ENCODE peak calls at places on chromosomes 12 and 14, in six cellular contexts. G is SK-N-SH, N is upper lobe of right lung, W is adrenal gland, T is PC-3, U is tibial nerve. J is an unnamed sample.

GRCh38 chr12:85029456-85029855 is 6.6 kb downstream of the TSPAN19 start:
- DNase-seq in G (no peak), N (no peak), W (no peak), T (peak; percentile 71), U (no peak), J (no peak)

GRCh38 chr12:53159195-53159834 is 21.2 kb upstream of the ZNF740 start:
- DNase-seq in G (peak; percentile 88), N (peak; percentile 90), W (peak; percentile 87), T (peak; percentile 86), U (peak; percentile 81), J (peak; percentile 38)

GRCh38 chr12:114003286-114003685 is 37.2 kb upstream of the RBM19 start:
- DNase-seq in G (no peak), N (no peak), W (no peak), T (no peak), U (no peak), J (no peak)

GRCh38 chr14:68268719-68269118 is 449.1 kb downstream of the RAD51B start:
- DNase-seq in G (no peak), N (no peak), W (no peak), T (no peak), U (no peak), J (no peak)

GRCh38 chr12:31029916-31030562 is 43.6 kb upstream of the DDX11 start:
- DNase-seq in G (no peak), N (no peak), W (peak; percentile 54), T (peak; percentile 25), U (no peak), J (no peak)

GRCh38 chr12:19912996-19913395 is 455.3 kb upstream of the PDE3A start:
- DNase-seq in G (no peak), N (no peak), W (no peak), T (no peak), U (no peak), J (no peak)

GRCh38 chr12:59657266-59657665 is 61.4 kb downstream of the SLC16A7 start:
- DNase-seq in G (no peak), N (no peak), W (no peak), T (no peak), U (no peak), J (no peak)

GRCh38 chr14:51498411-51499227 is 153.1 kb upstream of the FRMD6 start:
- DNase-seq in G (no peak), N (no peak), W (no peak), T (no peak), U (no peak), J (no peak)

GRCh38 chr12:70196732-70197361 is 46.4 kb upstream of the CNOT2 start:
- DNase-seq in G (peak; percentile 2), N (no peak), W (no peak), T (no peak), U (no peak), J (no peak)

GRCh38 chr14:65255583-65256443 is 153.5 kb upstream of the MAX start:
- DNase-seq in G (peak; percentile 40), N (peak; percentile 74), W (no peak), T (peak; percentile 95), U (no peak), J (no peak)

GRCh38 chr12:54033106-54033979 is 493 bp downstream of the HOXC5 start:
- DNase-seq in G (peak; percentile 84), N (peak; percentile 60), W (peak; percentile 45), T (peak; percentile 64), U (no peak), J (no peak)

GRCh38 chr12:84803661-84804060 is 108.9 kb downstream of the SLC6A15 start:
- DNase-seq in G (no peak), N (no peak), W (no peak), T (no peak), U (no peak), J (no peak)

GRCh38 chr14:63670692-63671091 is 29.0 kb upstream of the WDR89 start:
- DNase-seq in G (no peak), N (no peak), W (no peak), T (no peak), U (no peak), J (no peak)

GRCh38 chr12:60100852-60101251 is 505.0 kb downstream of the SLC16A7 start:
- DNase-seq in G (no peak), N (no peak), W (no peak), T (peak; percentile 88), U (no peak), J (no peak)

GRCh38 chr12:49057888-49058287 is 2.7 kb downstream of the KMT2D start:
- DNase-seq in G (peak; percentile 13), N (no peak), W (no peak), T (no peak), U (no peak), J (no peak)

GRCh38 chr14:100965296-100965695 is 61.8 kb upstream of the RTL1 start:
- DNase-seq in G (no peak), N (no peak), W (no peak), T (peak; percentile 43), U (no peak), J (no peak)

GRCh38 chr12:122395319-122395718 is 27.1 kb downstream of the CLIP1 start:
- DNase-seq in G (peak; percentile 26), N (no peak), W (no peak), T (peak; percentile 68), U (no peak), J (peak; percentile 31)

DNA sequence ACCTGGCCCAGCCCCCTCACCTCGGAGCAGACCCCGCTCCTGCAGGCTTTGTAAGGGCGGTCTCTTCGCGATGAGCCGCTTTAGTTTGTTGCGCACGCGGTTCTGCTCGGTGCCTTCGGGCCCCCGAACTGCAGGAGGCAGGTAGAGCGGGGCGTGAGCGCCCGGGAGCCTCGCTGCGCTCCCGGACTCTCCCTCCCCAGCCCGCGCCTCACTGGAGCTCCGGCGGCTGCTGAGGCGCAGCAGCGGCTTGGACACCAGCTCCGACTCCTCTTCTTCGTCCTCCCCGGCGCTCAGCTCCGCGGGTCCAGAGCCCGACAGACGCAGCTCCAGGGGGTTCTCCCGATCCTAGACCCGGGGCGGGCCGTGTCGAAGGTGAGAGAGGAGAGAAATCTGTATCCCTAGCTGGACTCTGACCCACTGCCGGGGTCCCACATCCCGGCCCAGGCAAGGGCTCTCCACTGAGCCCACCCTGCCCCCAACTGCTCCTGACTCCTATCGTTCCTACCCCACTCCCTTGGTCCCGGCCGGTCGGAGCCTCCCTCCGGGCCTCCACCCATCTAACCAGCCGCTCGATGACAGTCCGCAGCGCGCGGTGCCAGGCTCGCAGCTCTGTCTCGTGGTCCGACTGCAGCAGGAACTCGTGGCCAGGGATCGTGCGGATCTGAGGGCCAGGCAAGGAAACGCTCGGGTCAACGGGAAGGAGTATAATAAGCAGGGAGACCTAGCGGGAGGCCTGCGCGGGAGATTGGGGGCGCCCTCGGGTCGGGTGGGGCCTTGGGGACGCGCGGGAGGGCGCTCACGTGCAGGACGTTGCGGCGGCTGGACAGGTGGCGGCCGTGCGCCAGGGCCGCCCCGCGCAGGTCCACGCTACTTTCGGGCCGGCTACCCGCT is 4.2 kb downstream of the ARHGAP9 start:
- DNase-seq in G (peak; percentile 80), N (peak; percentile 71), W (peak; percentile 73), T (no peak), U (no peak), J (no peak)
- H3K4me3 ChIP-seq in G (peak overlapping the region; percentile 33), N (peak overlapping the region; percentile 46), W (peak overlapping the region; percentile 7), T (no peak overlapping the region), U (peak overlapping the region; percentile 51), J (peak overlapping the region; percentile 25)

GRCh38 chr12:71684081-71684480 is 1.8 kb upstream of the TMEM19 start:
- DNase-seq in G (no peak), N (no peak), W (no peak), T (no peak), U (no peak), J (no peak)
- H3K4me3 ChIP-seq in G (no peak overlapping the region), N (peak overlapping the region; percentile 4), W (no peak overlapping the region), T (no peak overlapping the region), U (peak overlapping the region; percentile 14), J (no peak overlapping the region)

DNA sequence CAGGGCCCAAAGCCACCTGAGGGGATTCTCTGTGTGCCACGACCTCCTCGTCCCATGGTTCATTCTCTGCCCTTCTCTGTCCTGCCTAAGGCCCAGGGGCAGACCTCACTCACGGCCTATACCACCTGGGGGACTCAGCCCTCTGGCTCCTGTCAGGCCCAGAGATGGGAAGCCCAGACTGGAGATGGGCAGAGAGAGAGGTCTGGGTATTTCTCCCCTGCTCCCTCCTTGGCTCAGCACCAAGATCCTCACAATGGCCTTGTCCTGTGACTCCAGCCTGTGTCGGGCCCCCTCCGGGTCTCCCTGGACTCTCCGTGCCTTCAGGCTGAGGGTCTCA is 46.9 kb upstream of the BCL11B start:
- DNase-seq in G (no peak), N (no peak), W (no peak), T (no peak), U (no peak), J (no peak)
- H3K4me3 ChIP-seq in G (no peak overlapping the region), N (no peak overlapping the region), W (no peak overlapping the region), T (no peak overlapping the region), U (no peak overlapping the region), J (no peak overlapping the region)

GRCh38 chr14:71208702-71209357 is 301.6 kb downstream of the PCNX1 start:
- DNase-seq in G (no peak), N (no peak), W (no peak), T (no peak), U (no peak), J (no peak)
- H3K4me3 ChIP-seq in G (no peak overlapping the region), N (no peak overlapping the region), W (no peak overlapping the region), T (no peak overlapping the region), U (no peak overlapping the region), J (no peak overlapping the region)